ENCODE peak calls at places on chromosomes 12 and 14, in ten cellular contexts. J is activated CD4-positive, alpha-beta T cell treated with anti-CD3 and anti-CD28 coated beads, Interleukin-2, amount 50 U/mL, for 24 hours; P is left ventricle myocardium superior; K is smooth muscle cell of the brain vasculature; M is posterior cingulate gyrus; D is epithelial cell of esophagus; F is prostate gland; V is lung microvascular endothelial cell; Y is sciatic nerve; H is right lobe of liver. G is an unnamed sample.

GRCh38 chr12:28424965-28425364 is 234.7 kb downstream of the CCDC91 start:
- DNase-seq in J (no peak), P (no peak), K (peak; percentile 21), M (no peak), D (peak; percentile 2), F (no peak), V (peak; percentile 40), Y (no peak), H (no peak), G (peak; percentile 33)

GRCh38 chr12:47758834-47759690 is at the start of gene RAPGEF3:
- DNase-seq in J (peak; percentile 65), P (peak; percentile 92), K (no peak), M (peak; percentile 95), D (peak; percentile 88), F (peak; percentile 88), V (peak; percentile 94), Y (peak; percentile 88), H (peak; percentile 84), G (peak; percentile 92)

GRCh38 chr14:34713681-34714319 is 593 bp downstream of the CFL2 start:
- DNase-seq in J (peak; percentile 10), P (peak; percentile 41), K (no peak), M (no peak), D (peak; percentile 73), F (peak; percentile 28), V (peak; percentile 65), Y (peak; percentile 63), H (peak; percentile 49), G (no peak)

GRCh38 chr12:129081755-129082250 is 228.5 kb downstream of the GLT1D1 start:
- DNase-seq in J (no peak), P (no peak), K (no peak), M (no peak), D (no peak), F (no peak), V (no peak), Y (no peak), H (peak; percentile 36), G (no peak)

GRCh38 chr12:2336409-2336829 is 283.6 kb downstream of the CACNA1C start:
- DNase-seq in J (no peak), P (no peak), K (peak; percentile 24), M (no peak), D (peak; percentile 34), F (no peak), V (peak; percentile 73), Y (no peak), H (no peak), G (no peak)

GRCh38 chr12:124125472-124125871 is 152.5 kb downstream of the ZNF664 start:
- DNase-seq in J (no peak), P (no peak), K (no peak), M (no peak), D (peak; percentile 84), F (peak; percentile 18), V (peak; percentile 6), Y (no peak), H (no peak), G (no peak)

GRCh38 chr12:15848606-15849005 is 33.6 kb upstream of the STRAP start:
- DNase-seq in J (no peak), P (no peak), K (no peak), M (no peak), D (no peak), F (no peak), V (no peak), Y (no peak), H (no peak), G (no peak)

GRCh38 chr14:94598816-94599655 is 13.2 kb upstream of the SERPINA3 start:
- DNase-seq in J (no peak), P (peak; percentile 70), K (peak; percentile 90), M (peak; percentile 89), D (peak; percentile 96), F (peak; percentile 92), V (peak; percentile 1), Y (peak; percentile 79), H (peak; percentile 90), G (peak; percentile 76)

GRCh38 chr14:52922656-52923055 is 28.2 kb downstream of the FERMT2 start:
- DNase-seq in J (no peak), P (no peak), K (no peak), M (no peak), D (no peak), F (no peak), V (no peak), Y (no peak), H (no peak), G (no peak)

GRCh38 chr12:4421590-4422031 is 24.0 kb downstream of the FGF6 start:
- DNase-seq in J (peak; percentile 21), P (no peak), K (peak; percentile 15), M (no peak), D (peak; percentile 59), F (no peak), V (peak; percentile 60), Y (no peak), H (no peak), G (no peak)

GRCh38 chr12:101859664-101860607 is 17.4 kb upstream of the DRAM1 start:
- DNase-seq in J (no peak), P (no peak), K (no peak), M (no peak), D (peak; percentile 45), F (no peak), V (no peak), Y (no peak), H (no peak), G (no peak)

GRCh38 chr14:62847168-62847567 is 198.1 kb downstream of the KCNH5 start:
- DNase-seq in J (no peak), P (no peak), K (no peak), M (no peak), D (no peak), F (no peak), V (no peak), Y (no peak), H (no peak), G (no peak)

GRCh38 chr12:131872154-131873046 is 22.0 kb upstream of the ULK1 start:
- DNase-seq in J (no peak), P (no peak), K (no peak), M (peak; percentile 27), D (peak; percentile 99), F (no peak), V (peak; percentile 26), Y (no peak), H (no peak), G (peak; percentile 36)

GRCh38 chr12:86275356-86275755 is 19.2 kb upstream of the MGAT4C start:
- DNase-seq in J (no peak), P (no peak), K (no peak), M (no peak), D (no peak), F (no peak), V (no peak), Y (no peak), H (no peak), G (no peak)

GRCh38 chr12:49761677-49762467 is 20.5 kb downstream of the TMBIM6 start:
- DNase-seq in J (no peak), P (no peak), K (no peak), M (no peak), D (no peak), F (no peak), V (no peak), Y (no peak), H (no peak), G (no peak)

GRCh38 chr12:123059501-123059900 is 79.0 kb downstream of the ARL6IP4 start:
- DNase-seq in J (no peak), P (no peak), K (no peak), M (peak; percentile 63), D (no peak), F (no peak), V (no peak), Y (no peak), H (no peak), G (no peak)

GRCh38 chr14:79997509-79998210 is 213.6 kb downstream of the DIO2 start:
- DNase-seq in J (no peak), P (no peak), K (no peak), M (no peak), D (no peak), F (peak; percentile 14), V (no peak), Y (no peak), H (no peak), G (no peak)

GRCh38 chr14:105162374-105162979 is 6.1 kb downstream of the JAG2 start:
- DNase-seq in J (no peak), P (no peak), K (no peak), M (peak; percentile 96), D (peak; percentile 70), F (no peak), V (peak; percentile 13), Y (no peak), H (no peak), G (no peak)

GRCh38 chr14:94342334-94342934 is 19.3 kb upstream of the SERPINA6 start:
- DNase-seq in J (no peak), P (peak; percentile 84), K (peak; percentile 98), M (peak; percentile 91), D (peak; percentile 100), F (peak; percentile 93), V (peak; percentile 19), Y (peak; percentile 87), H (peak; percentile 93), G (peak; percentile 90)

GRCh38 chr12:77640356-77640755 is 190.3 kb upstream of the NAV3 start:
- DNase-seq in J (no peak), P (no peak), K (no peak), M (no peak), D (no peak), F (no peak), V (no peak), Y (no peak), H (no peak), G (no peak)

GRCh38 chr14:69107407-69108003 is 45.4 kb downstream of the DCAF5 start:
- DNase-seq in J (peak; percentile 12), P (no peak), K (no peak), M (no peak), D (peak; percentile 77), F (peak; percentile 54), V (peak; percentile 82), Y (no peak), H (no peak), G (no peak)

GRCh38 chr14:71400821-71401447 is 493.7 kb downstream of the PCNX1 start:
- DNase-seq in J (no peak), P (no peak), K (peak; percentile 15), M (no peak), D (peak; percentile 29), F (no peak), V (no peak), Y (no peak), H (no peak), G (no peak)

GRCh38 chr12:96167492-96167891 is 26.7 kb upstream of the ELK3 start:
- DNase-seq in J (no peak), P (no peak), K (no peak), M (no peak), D (no peak), F (no peak), V (no peak), Y (no peak), H (no peak), G (no peak)

GRCh38 chr14:104283197-104284106 is 145.1 kb downstream of the KIF26A start:
- DNase-seq in J (no peak), P (peak; percentile 2), K (no peak), M (peak; percentile 73), D (no peak), F (no peak), V (no peak), Y (peak; percentile 37), H (peak; percentile 66), G (peak; percentile 30)

GRCh38 chr12:88242161-88242925 is 100.2 kb downstream of the TMTC3 start:
- DNase-seq in J (no peak), P (no peak), K (peak; percentile 35), M (no peak), D (peak; percentile 96), F (no peak), V (peak; percentile 13), Y (no peak), H (no peak), G (no peak)

GRCh38 chr12:121294151-121294889 is 2.2 kb downstream of the CAMKK2 start:
- DNase-seq in J (no peak), P (no peak), K (no peak), M (no peak), D (no peak), F (no peak), V (no peak), Y (no peak), H (no peak), G (peak; percentile 39)

GRCh38 chr14:59464651-59465569 is at the start of gene GPR135:
- DNase-seq in J (peak; percentile 19), P (peak; percentile 85), K (no peak), M (peak; percentile 91), D (peak; percentile 53), F (peak; percentile 54), V (peak; percentile 80), Y (peak; percentile 80), H (peak; percentile 82), G (peak; percentile 81)

G was measured in Right ventricle myocardium superior.